ENCODE peak calls at places on chromosomes 6 and 20, in eight cellular contexts. R is pancreas, Q is caudate nucleus, N is cardiac muscle cell, X is endodermal cell, W is H9, S is tibial artery, E is mammary epithelial cell. Z is an unnamed sample.

GRCh38 chr6:42452171-42453026 is 673 bp upstream of the TRERF1 start:
- DNase-seq in R (peak), Q (no peak), N (peak), X (peak), W (peak), S (peak), E (peak), Z (no peak)

GRCh38 chr20:36808317-36809257 is 35.0 kb upstream of the DSN1 start:
- DNase-seq in R (peak), Q (no peak), N (peak), X (peak), W (peak), S (no peak), E (peak), Z (no peak)

GRCh38 chr20:8914421-8914820 is 154.5 kb upstream of the PLCB4 start:
- DNase-seq in R (no peak), Q (no peak), N (no peak), X (no peak), W (no peak), S (no peak), E (no peak), Z (no peak)

GRCh38 chr20:64109831-64110391 is 2.5 kb upstream of the NPBWR2 start:
- DNase-seq in R (no peak), Q (no peak), N (no peak), X (peak), W (no peak), S (peak), E (no peak), Z (peak)

GRCh38 chr6:99522531-99522930 is 7.3 kb upstream of the USP45 start:
- DNase-seq in R (no peak), Q (no peak), N (no peak), X (no peak), W (no peak), S (no peak), E (peak), Z (no peak)

GRCh38 chr6:30556714-30556963 is 350 bp upstream of the GNL1 start:
- DNase-seq in R (peak), Q (no peak), N (peak), X (peak), W (peak), S (no peak), E (peak), Z (no peak)

GRCh38 chr6:133340557-133340956 is 99.4 kb downstream of the EYA4 start:
- DNase-seq in R (no peak), Q (no peak), N (no peak), X (no peak), W (no peak), S (no peak), E (peak), Z (no peak)

GRCh38 chr20:9474835-9475413 is 39.5 kb upstream of the LAMP5 start:
- DNase-seq in R (no peak), Q (no peak), N (no peak), X (no peak), W (no peak), S (no peak), E (no peak), Z (no peak)

GRCh38 chr6:33171889-33172203 is 20.4 kb downstream of the COL11A2 start:
- DNase-seq in R (no peak), Q (no peak), N (no peak), X (no peak), W (no peak), S (no peak), E (no peak), Z (no peak)

DNA sequence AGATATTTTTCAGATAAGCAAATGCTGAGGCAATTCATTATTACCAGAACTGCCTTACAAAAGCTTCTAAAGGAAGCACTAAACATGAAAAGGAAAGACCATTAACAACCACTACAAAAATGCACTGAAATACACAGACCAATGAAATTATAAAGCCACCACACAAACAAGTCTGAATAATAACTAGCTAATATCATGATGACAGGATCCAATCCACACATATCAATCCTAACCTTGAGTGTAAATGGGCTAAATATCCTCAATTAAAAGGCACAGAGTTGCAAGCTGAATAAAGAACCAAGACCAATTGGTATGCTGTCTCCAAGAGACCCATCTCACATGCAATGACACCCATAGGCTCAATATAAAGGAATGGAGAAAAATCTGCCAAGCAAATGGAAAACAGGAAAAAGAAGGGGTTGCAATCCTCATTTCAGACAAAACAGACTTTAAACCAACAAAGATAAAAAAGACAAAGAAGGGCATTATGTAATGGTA is 58.0 kb upstream of the PHIP start:
- DNase-seq in R (no peak), Q (no peak), N (no peak), X (no peak), W (no peak), S (no peak), E (no peak), Z (no peak)
- H3K27ac ChIP-seq in R (no peak), Q (no peak), N (no peak), X (no peak), W (no peak), S (no peak), E (no peak), Z (no peak)

DNA sequence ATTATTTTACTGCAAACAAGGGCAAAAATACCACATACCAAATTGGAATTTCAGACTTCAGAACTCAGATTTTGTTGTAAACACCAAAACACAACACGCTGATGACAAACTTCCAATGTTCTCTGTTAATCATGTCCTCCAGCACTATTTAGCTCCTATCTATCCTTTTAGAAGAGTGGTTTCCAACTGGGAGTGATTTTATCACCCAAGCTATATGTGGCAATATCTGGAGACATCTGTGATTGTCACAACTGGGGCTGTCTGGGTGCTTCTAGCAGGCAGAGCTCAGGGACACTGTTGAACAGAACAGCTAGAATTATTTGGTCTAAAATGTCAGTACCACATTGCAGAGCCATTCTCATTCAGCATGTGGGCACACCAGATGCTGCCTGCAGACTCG is 244.6 kb downstream of the FOXC1 start:
- DNase-seq in R (no peak), Q (no peak), N (no peak), X (no peak), W (no peak), S (no peak), E (no peak), Z (no peak)
- H3K27ac ChIP-seq in R (no peak), Q (no peak), N (no peak), X (no peak), W (no peak), S (no peak), E (no peak), Z (no peak)

DNA sequence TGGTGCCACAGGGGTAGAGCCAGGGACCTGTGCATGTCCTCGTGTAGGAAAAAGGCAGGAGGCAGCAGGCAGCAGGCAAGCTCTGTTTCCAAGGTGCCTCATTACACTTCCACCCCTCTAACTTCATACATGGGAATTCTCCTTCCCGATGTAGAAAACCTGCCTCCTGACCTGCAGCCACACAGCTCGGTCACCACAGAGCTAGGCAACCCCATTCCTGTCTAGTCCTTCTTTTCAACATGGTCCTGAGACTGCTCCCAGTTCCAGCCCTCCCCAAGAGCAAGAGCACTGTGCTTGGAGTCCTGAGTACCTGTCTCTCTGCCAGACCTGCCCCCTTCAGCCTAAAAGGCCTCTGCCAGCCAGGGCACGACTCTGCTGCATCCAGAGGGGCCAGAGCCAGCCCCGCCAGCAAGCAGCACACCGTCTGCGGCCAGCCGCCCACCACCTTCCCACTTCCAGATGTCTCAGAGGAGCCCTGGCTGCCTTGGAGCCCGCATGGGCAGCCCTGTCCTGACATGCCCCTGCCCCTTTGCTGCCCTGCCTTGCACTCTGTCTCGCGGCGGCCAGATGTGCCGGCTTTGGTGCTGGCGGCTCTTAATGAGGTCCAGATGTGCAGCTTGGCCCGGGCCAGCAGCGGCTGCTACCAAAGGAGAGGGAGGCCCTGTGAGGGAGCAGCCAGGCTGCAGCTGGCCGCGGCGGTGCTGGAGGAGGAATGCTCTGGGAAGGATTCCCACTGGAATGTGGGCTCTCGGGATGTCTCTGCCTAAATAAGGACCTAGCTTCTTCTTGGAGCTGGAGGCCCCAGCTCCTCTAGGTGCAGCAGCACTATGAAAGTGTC is 72.2 kb downstream of the FGD2 start:
- DNase-seq in R (peak), Q (no peak), N (peak), X (peak), W (peak), S (peak), E (peak), Z (peak)
- H3K27ac ChIP-seq in R (no peak), Q (no peak), N (no peak), X (no peak), W (no peak), S (no peak), E (no peak), Z (peak)

DNA sequence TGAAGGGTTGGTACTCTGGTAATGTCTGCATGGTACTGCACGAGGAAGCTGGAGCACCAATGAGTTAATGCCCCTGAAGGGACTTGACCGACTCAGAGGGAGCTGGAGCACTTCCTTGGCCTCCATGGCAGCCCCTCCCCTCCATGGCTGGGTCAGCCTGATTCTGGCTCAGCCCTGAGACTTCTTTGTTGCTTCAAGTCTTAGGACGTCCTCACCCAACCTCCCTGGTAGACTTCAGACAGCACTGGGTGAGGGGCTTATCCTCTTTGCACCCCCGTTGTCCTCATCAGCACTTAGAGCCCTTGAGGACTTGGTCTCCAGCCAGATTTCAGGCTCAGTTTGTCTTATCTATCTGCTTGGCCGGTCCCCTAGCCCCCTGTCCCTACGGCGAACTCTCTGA is 16.4 kb upstream of the TAGAP start:
- DNase-seq in R (no peak), Q (no peak), N (no peak), X (peak), W (no peak), S (no peak), E (no peak), Z (no peak)
- H3K27ac ChIP-seq in R (no peak), Q (no peak), N (no peak), X (no peak), W (no peak), S (no peak), E (no peak), Z (no peak)

DNA sequence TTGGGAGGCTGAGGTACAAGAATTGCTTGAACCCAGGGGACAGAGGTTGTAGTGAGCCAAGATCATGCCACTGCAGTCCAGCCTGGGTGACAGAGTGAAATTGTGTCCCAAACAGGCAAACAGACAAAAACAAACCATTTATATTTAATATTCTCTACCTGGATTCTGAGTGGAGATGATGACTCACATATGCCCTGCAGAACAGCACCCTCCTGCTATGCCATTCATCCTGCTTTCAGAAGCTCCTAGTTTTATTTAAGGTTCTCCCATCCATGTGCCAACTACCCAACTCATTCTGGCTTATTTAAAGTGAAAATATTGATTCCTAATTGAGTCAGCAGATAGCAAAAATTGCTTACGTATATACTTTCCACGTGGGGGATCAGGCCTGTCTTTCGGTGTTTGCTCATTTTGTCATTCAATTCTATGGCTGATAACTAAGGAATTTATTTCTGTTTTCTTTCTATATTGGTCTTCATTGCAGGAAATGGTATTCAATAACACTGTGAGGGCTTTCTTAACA is 459.1 kb upstream of the JAG1 start:
- DNase-seq in R (no peak), Q (no peak), N (no peak), X (no peak), W (no peak), S (no peak), E (peak), Z (no peak)
- H3K27ac ChIP-seq in R (no peak), Q (no peak), N (no peak), X (no peak), W (no peak), S (no peak), E (no peak), Z (no peak)

GRCh38 chr6:90080876-90081464 is 186.7 kb downstream of the GJA10 start:
- DNase-seq in R (no peak), Q (no peak), N (no peak), X (no peak), W (no peak), S (no peak), E (no peak), Z (no peak)
- H3K27ac ChIP-seq in R (no peak), Q (no peak), N (no peak), X (no peak), W (no peak), S (no peak), E (no peak), Z (no peak)

GRCh38 chr6:26360451-26361416 is 4.3 kb upstream of the BTN3A2 start:
- DNase-seq in R (no peak), Q (no peak), N (no peak), X (no peak), W (no peak), S (no peak), E (no peak), Z (no peak)
- H3K27ac ChIP-seq in R (no peak), Q (no peak), N (no peak), X (no peak), W (no peak), S (no peak), E (no peak), Z (no peak)

DNA sequence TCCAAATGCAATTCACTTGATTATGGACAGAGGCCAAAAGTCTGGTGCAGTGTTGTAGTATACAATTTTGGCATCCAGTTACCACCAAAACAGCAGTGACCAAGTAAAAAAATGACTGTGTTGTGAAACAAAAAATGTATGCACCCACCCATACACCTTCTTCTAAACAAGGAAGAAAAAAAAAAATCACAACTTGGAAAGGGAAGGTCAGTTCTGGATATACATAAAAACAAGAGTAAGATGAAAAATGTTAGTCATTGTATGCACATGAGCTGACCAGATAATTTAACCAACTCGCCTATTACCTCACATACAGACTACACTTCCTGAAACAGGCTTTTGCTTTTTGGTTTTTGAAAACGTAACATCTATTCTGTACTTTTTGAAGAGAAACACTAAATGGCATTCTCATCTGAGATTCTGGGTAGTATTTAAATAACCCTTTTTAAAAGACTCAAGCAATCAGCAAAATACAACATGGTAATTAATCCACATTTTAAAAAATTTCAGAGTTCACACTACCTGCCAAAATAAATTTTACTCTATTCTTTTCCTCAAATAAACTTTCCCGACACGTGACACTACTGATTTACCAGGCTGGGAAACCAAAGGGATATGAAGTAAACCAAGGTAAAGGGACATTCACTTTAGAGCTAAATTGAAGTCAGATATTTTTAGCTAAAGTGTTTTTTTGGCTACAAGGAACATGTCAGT is 141.6 kb upstream of the SHLD1 start:
- DNase-seq in R (no peak), Q (no peak), N (no peak), X (no peak), W (no peak), S (no peak), E (peak), Z (no peak)
- H3K27ac ChIP-seq in R (no peak), Q (peak), N (peak), X (no peak), W (no peak), S (peak), E (peak), Z (peak)

GRCh38 chr6:16061833-16062232 is 67.1 kb upstream of the MYLIP start:
- DNase-seq in R (no peak), Q (no peak), N (no peak), X (no peak), W (no peak), S (no peak), E (no peak), Z (no peak)
- H3K27ac ChIP-seq in R (no peak), Q (no peak), N (no peak), X (no peak), W (no peak), S (no peak), E (no peak), Z (no peak)

GRCh38 chr20:13681248-13682125 is 42.8 kb upstream of the TASP1 start:
- DNase-seq in R (no peak), Q (no peak), N (no peak), X (no peak), W (no peak), S (no peak), E (no peak), Z (no peak)

GRCh38 chr20:13671500-13672288 is 33.0 kb upstream of the TASP1 start:
- DNase-seq in R (no peak), Q (no peak), N (no peak), X (no peak), W (no peak), S (no peak), E (peak), Z (no peak)

GRCh38 chr20:13672657-13673056 is 33.9 kb upstream of the TASP1 start:
- DNase-seq in R (no peak), Q (no peak), N (no peak), X (no peak), W (no peak), S (no peak), E (no peak), Z (no peak)

DNA sequence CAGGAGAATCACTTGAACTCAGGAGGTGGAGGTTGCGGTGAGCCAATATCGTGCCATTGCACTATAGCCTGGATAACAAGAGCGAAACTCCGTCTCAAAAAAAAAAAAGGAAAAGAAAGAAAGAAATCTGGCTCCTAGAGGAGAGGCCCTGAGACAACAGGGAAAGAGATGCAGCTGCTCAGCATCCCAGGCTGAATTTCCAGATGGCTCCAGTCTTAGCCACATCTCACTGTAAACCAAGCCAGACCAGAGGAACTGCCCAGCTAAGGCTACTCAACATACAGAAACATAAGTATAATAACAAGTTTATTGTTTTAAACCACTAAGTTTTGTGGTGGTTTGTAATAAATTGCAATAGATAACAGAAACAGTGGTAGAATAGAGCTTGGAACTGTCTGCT is 38.5 kb upstream of the TASP1 start:
- DNase-seq in R (no peak), Q (no peak), N (no peak), X (no peak), W (no peak), S (no peak), E (no peak), Z (no peak)
- H3K27ac ChIP-seq in R (no peak), Q (no peak), N (no peak), X (no peak), W (no peak), S (no peak), E (no peak), Z (no peak)